ENCODE peak calls at places on chromosomes 6 and 20, in seven cellular contexts. V, H, C, N, E, L and Q are unnamed samples.

GRCh38 chr6:7156666-7157278 is 49.0 kb downstream of the RREB1 start:
- DNase-seq in V (no peak), H (peak), C (peak), N (no peak), E (no peak), L (no peak), Q (no peak)

GRCh38 chr6:117976030-117976651 is 69.1 kb downstream of the SLC35F1 start:
- DNase-seq in V (no peak), H (peak), C (peak), N (peak), E (no peak), L (peak), Q (peak)

GRCh38 chr20:22579711-22580697 is 4.4 kb downstream of the FOXA2 start:
- DNase-seq in V (peak), H (no peak), C (no peak), N (no peak), E (no peak), L (no peak), Q (no peak)

GRCh38 chr6:95741001-95741400 is 163.7 kb downstream of the MANEA start:
- DNase-seq in V (no peak), H (no peak), C (no peak), N (no peak), E (no peak), L (no peak), Q (no peak)

GRCh38 chr20:63835031-63835858 is 4.2 kb upstream of the ZBTB46 start:
- DNase-seq in V (peak), H (peak), C (peak), N (peak), E (peak), L (peak), Q (peak)

GRCh38 chr6:92887871-92888270 is 531.5 kb downstream of the EPHA7 start:
- DNase-seq in V (no peak), H (no peak), C (no peak), N (no peak), E (no peak), L (no peak), Q (no peak)

GRCh38 chr20:16381444-16381843 is 191.8 kb downstream of the KIF16B start:
- DNase-seq in V (no peak), H (peak), C (no peak), N (no peak), E (no peak), L (no peak), Q (no peak)

GRCh38 chr6:161922631-161923119 is 648.8 kb upstream of the AGPAT4 start:
- DNase-seq in V (peak), H (peak), C (peak), N (peak), E (peak), L (no peak), Q (peak)

GRCh38 chr6:148261470-148261869 is 81.2 kb upstream of the SASH1 start:
- DNase-seq in V (no peak), H (no peak), C (no peak), N (no peak), E (no peak), L (no peak), Q (no peak)

GRCh38 chr6:27894839-27895762 is 17.1 kb downstream of the OR2B2 start:
- DNase-seq in V (no peak), H (peak), C (peak), N (peak), E (no peak), L (peak), Q (no peak)

GRCh38 chr20:23881371-23881770 is 1.8 kb upstream of the CST5 start:
- DNase-seq in V (no peak), H (no peak), C (no peak), N (no peak), E (no peak), L (no peak), Q (no peak)

GRCh38 chr6:106027316-106027715 is 58.8 kb upstream of the PRDM1 start:
- DNase-seq in V (no peak), H (no peak), C (no peak), N (no peak), E (no peak), L (no peak), Q (no peak)

GRCh38 chr6:106026748-106027147 is 59.4 kb upstream of the PRDM1 start:
- DNase-seq in V (no peak), H (peak), C (peak), N (no peak), E (no peak), L (no peak), Q (no peak)

GRCh38 chr6:106027760-106028159 is 58.4 kb upstream of the PRDM1 start:
- DNase-seq in V (no peak), H (no peak), C (no peak), N (no peak), E (no peak), L (no peak), Q (no peak)

DNA sequence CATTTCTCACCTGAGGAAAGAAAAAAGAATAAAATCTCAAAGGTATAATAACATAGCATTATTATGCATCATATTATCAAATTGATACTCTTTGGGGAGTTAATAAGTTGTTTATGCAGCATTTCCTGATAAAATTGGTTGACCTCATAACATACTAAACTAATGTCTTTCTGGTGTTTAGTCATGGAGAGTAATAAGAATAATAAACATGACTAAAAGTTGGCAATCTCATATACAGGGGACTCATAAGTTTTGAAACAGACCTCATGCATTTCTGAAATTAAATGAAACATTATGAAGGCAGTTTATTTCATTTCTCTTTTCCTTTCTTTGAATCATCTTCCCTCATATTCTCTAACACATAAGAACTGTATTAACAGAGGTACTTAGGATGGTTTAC is 60.5 kb upstream of the PRDM1 start:
- DNase-seq in V (no peak), H (no peak), C (no peak), N (no peak), E (no peak), L (no peak), Q (no peak)
- H3K4me3 ChIP-seq in V (no peak), H (no peak), C (no peak), N (no peak), E (no peak), L (no peak), Q (no peak)

GRCh38 chr6:159169193-159169555 is at the start of gene FNDC1:
- DNase-seq in V (no peak), H (no peak), C (peak), N (no peak), E (peak), L (no peak), Q (no peak)
- TF ChIP-seq CTCF in V (no peak), H (peak), C (peak), N (no peak), E (no peak), L (no peak), Q (no peak)

GRCh38 chr20:38258545-38259223 is 1.9 kb downstream of the KIAA1755 start:
- DNase-seq in V (no peak), H (no peak), C (no peak), N (no peak), E (no peak), L (no peak), Q (no peak)
- H3K4me3 ChIP-seq in V (no peak), H (no peak), C (no peak), N (no peak), E (peak), L (no peak), Q (no peak)

DNA sequence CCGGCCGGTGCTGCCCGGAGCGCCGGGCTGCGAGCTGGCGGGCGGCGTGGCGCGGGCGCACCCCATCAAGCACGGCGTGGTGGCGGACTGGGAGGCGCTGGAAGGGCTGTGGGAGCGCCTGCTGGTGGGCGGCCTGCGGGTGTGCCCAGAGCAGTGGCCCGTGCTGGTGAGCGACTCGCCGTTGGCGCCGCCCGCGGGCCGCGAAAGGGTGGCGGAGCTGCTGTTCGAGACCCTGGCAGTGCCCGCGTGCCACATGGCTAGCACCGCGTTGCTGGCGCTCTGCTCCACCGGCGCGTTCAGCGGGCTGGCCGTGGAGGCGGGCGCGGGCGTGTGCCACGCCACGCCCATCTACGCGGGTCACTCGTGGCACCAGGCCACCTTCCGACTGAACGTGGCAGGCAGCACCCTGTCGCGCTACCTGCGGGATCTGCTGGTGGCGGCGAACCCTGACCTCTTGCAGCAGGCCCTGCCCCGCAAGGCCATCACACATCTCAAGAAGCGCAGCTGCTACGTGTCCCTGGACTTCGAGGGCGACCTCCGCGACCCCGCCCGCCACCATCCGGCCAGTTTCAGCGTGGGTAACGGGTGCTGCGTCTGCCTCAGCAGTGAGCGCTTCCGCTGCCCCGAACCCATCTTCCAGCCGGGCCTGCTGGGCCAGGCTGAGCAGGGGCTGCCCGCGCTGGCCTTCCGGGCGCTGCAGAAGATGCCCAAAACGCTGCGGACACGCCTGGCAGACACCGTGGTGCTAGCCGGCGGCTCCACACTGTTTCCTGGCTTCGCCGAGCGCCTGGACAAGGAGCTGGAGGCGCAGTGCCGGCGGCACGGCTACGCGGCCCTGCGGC is 723 bp downstream of the ACTL10 start:
- DNase-seq in V (peak), H (peak), C (peak), N (peak), E (peak), L (peak), Q (no peak)
- TF ChIP-seq CTCF in V (no peak), H (peak), C (peak), N (no peak), E (no peak), L (peak), Q (no peak)

DNA sequence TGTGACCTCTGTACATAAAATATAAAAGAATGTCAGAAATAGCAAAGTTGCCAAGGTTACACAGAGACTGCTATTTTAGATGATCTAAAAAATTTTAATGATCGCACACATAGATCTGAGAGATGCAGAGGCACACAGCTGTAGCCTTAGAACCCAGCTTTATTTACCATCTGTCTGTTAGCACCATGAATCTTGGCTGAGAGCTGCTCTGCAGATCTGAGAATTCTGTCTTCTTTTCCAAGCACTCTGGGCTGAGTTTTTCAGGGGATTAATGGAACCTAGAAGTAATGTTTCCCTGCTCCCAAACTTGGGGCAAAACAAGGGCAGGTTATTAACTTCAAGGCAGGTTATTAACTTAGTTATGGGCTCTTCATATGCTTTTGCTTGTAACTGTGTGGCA is 248.7 kb upstream of the JAG1 start:
- DNase-seq in V (no peak), H (no peak), C (no peak), N (no peak), E (no peak), L (no peak), Q (no peak)
- H3K4me3 ChIP-seq in V (no peak), H (no peak), C (no peak), N (no peak), E (no peak), L (no peak), Q (no peak)

DNA sequence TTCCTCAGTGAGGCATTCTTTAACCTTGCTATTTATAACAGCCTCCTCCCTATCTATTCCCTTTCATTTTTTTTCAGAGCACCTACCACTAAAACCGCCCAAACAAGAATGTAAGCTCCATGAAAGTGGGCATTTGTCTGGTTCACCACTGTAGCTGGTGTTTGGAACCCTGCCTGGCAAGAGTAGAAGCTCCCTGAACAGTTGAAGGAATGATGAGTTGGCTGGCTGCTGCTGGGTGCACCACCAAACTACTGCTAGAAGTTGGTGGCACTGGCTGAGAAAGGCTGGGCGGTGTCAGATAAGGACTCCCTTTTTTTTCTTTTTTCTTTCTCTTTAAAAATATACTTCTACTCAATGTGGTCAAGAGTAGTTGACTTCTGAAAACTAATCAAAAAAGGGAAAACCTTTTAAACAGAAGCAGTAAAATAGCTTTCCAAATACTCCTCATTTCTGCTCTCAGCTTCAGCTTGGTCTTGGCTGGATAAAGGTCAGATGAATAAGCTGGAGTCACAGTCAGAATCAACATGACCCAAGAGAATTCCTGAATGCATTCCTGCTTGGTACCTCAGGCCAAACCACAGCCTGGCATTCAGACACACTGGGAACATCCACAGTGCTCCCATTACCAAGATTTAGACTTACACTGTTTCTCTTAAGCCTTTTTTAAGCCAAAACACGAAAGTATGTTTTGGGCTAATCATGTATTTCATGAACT is 38.0 kb downstream of the RTN4IP1 start:
- DNase-seq in V (no peak), H (peak), C (no peak), N (peak), E (no peak), L (peak), Q (peak)
- TF ChIP-seq CTCF in V (no peak), H (no peak), C (no peak), N (no peak), E (no peak), L (no peak), Q (no peak)

GRCh38 chr6:25130518-25130917 is 148.7 kb upstream of the CARMIL1 start:
- DNase-seq in V (no peak), H (no peak), C (no peak), N (peak), E (no peak), L (no peak), Q (no peak)
- H3K4me3 ChIP-seq in V (no peak), H (no peak), C (no peak), N (no peak), E (peak), L (no peak), Q (no peak)

GRCh38 chr6:13614126-13614925 is 809 bp upstream of the NOL7 start:
- DNase-seq in V (peak), H (peak), C (peak), N (peak), E (peak), L (no peak), Q (no peak)

GRCh38 chr6:13615802-13616140 is 636 bp downstream of the NOL7 start:
- DNase-seq in V (peak), H (no peak), C (peak), N (peak), E (peak), L (no peak), Q (no peak)

GRCh38 chr6:13614926-13615801 is at the start of gene NOL7:
- DNase-seq in V (peak), H (peak), C (peak), N (peak), E (peak), L (peak), Q (peak)

GRCh38 chr6:13613029-13613594 is 2.0 kb upstream of the NOL7 start:
- DNase-seq in V (no peak), H (no peak), C (peak), N (no peak), E (no peak), L (no peak), Q (no peak)

DNA sequence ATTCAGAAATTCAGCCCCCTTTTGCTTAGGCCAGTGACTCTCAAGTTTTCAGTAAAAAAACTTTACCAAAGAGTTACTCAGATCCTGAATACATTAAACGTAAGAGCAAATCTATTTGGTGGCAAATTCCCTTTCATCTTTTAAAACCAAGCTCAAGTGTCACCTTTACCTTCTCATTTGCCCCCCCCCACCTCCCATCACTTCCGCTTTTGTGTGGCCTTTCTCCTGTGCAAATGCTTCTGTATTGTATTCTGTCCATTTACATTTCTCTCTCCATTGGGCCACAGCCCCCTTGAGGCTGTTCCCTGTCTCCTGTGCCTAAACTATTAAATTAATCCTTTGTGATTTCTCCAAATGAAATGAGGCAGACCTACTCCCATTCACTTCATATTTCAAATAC is 1.9 kb downstream of the NOL7 start:
- DNase-seq in V (no peak), H (no peak), C (no peak), N (no peak), E (no peak), L (no peak), Q (no peak)
- TF ChIP-seq CTCF in V (no peak), H (no peak), C (no peak), N (no peak), E (no peak), L (no peak), Q (no peak)

DNA sequence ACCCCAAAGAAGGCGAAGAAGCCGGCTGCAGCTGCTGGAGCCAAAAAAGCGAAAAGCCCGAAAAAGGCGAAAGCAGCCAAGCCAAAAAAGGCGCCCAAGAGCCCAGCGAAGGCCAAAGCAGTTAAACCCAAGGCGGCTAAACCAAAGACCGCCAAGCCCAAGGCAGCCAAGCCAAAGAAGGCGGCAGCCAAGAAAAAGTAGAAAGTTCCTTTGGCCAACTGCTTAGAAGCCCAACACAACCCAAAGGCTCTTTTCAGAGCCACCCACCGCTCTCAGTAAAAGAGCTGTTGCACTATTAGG is 69.6 kb downstream of the HFE start:
- DNase-seq in V (no peak), H (no peak), C (no peak), N (no peak), E (no peak), L (no peak), Q (no peak)
- H3K4me3 ChIP-seq in V (peak), H (peak), C (peak), N (peak), E (peak), L (peak), Q (peak)